ENCODE peak calls at places on chromosomes 6 and 20, in eight cellular contexts. K is EL, P is midbrain, J is RPMI8226, G is fibroblast of the conjunctiva, I is cardiac fibroblast, R is NCI-H345, C is astrocyte of the spinal cord. O is an unnamed sample.

GRCh38 chr6:3135668-3136297 is 17.3 kb downstream of the BPHL start:
- DNase-seq in R (no peak), P (no peak), J (no peak), G (no peak), K (no peak), I (no peak), C (no peak), O (no peak)

GRCh38 chr6:121826156-121826810 is 390.8 kb downstream of the GJA1 start:
- DNase-seq in R (no peak), C (peak), P (no peak), G (peak), J (no peak), K (peak), I (peak), O (no peak)

GRCh38 chr6:82144007-82144851 is 103.3 kb downstream of the IBTK start:
- DNase-seq in C (peak), I (peak), G (peak), P (no peak), K (peak), J (no peak), R (no peak), O (peak)

GRCh38 chr6:16252696-16253299 is 14.4 kb downstream of the GMPR start:
- DNase-seq in J (no peak), I (no peak), P (no peak), R (no peak), K (no peak), G (no peak), C (no peak), O (no peak)

GRCh38 chr20:34979366-34980153 is 23.9 kb downstream of the MYH7B start:
- DNase-seq in R (no peak), G (no peak), K (no peak), C (no peak), P (no peak), J (no peak), I (no peak), O (peak)

GRCh38 chr6:34531580-34532201 is 24.4 kb downstream of the SPDEF start:
- DNase-seq in I (peak), R (no peak), K (no peak), P (peak), G (peak), C (peak), J (no peak), O (peak)

GRCh38 chr6:25172819-25173218 is 106.4 kb upstream of the CARMIL1 start:
- DNase-seq in I (peak), R (no peak), K (peak), C (peak), G (peak), P (no peak), J (no peak), O (no peak)

GRCh38 chr6:56954389-56955170 is at the start of gene BEND6:
- DNase-seq in R (peak), C (peak), I (peak), P (peak), K (peak), G (peak), J (peak), O (peak)

GRCh38 chr20:18007534-18008292 is 38.9 kb downstream of the MGME1 start:
- DNase-seq in R (no peak), G (no peak), J (no peak), I (no peak), C (no peak), P (no peak), K (no peak), O (peak)

GRCh38 chr20:44198872-44199271 is 11.7 kb downstream of the OSER1 start:
- DNase-seq in R (no peak), K (no peak), C (no peak), I (no peak), J (no peak), G (no peak), P (no peak), O (no peak)

GRCh38 chr6:84752118-84752850 is 12.1 kb downstream of the TBX18 start:
- DNase-seq in P (no peak), K (peak), C (peak), G (no peak), R (no peak), J (no peak), I (peak), O (no peak)